ENCODE peak calls at places on chromosomes 3 and 15, in eight cellular contexts. J, D, W, M, K, X, Q and B are unnamed samples.

GRCh38 chr3:707041-707440 is 385.8 kb upstream of the CNTN6 start:
- DNase-seq in J (no peak), D (no peak), W (no peak), M (no peak), K (no peak), X (no peak), Q (no peak), B (no peak)

GRCh38 chr15:60137711-60138396 is 133.7 kb downstream of the FOXB1 start:
- DNase-seq in J (no peak), D (no peak), W (peak; percentile 31), M (no peak), K (no peak), X (no peak), Q (no peak), B (peak; percentile 75)

GRCh38 chr3:152426393-152426792 is 157.7 kb downstream of the MBNL1 start:
- DNase-seq in J (no peak), D (no peak), W (no peak), M (no peak), K (no peak), X (no peak), Q (no peak), B (no peak)

GRCh38 chr3:29279830-29280229 is 1.0 kb upstream of the RBMS3 start:
- DNase-seq in J (no peak), D (no peak), W (no peak), M (no peak), K (no peak), X (no peak), Q (no peak), B (no peak)

GRCh38 chr15:68278345-68279217 is 1.0 kb downstream of the FEM1B start:
- DNase-seq in J (no peak), D (no peak), W (peak; percentile 42), M (no peak), K (no peak), X (no peak), Q (no peak), B (peak; percentile 53)

GRCh38 chr3:14234197-14235002 is 55.8 kb downstream of the LSM3 start:
- DNase-seq in J (no peak), D (no peak), W (peak; percentile 88), M (no peak), K (no peak), X (peak; percentile 73), Q (no peak), B (no peak)

GRCh38 chr3:135329479-135329878 is 534.4 kb downstream of the EPHB1 start:
- DNase-seq in J (no peak), D (no peak), W (no peak), M (no peak), K (no peak), X (no peak), Q (no peak), B (no peak)

GRCh38 chr3:114626751-114627150 is 332.9 kb downstream of the TIGIT start:
- DNase-seq in J (no peak), D (no peak), W (no peak), M (no peak), K (no peak), X (no peak), Q (no peak), B (no peak)

GRCh38 chr15:57820119-57820518 is 113.6 kb downstream of the POLR2M start:
- DNase-seq in J (no peak), D (no peak), W (no peak), M (no peak), K (peak; percentile 42), X (no peak), Q (no peak), B (peak; percentile 75)

GRCh38 chr15:35627696-35628095 is 81.7 kb upstream of the DPH6 start:
- DNase-seq in J (no peak), D (no peak), W (no peak), M (no peak), K (no peak), X (no peak), Q (no peak), B (no peak)

GRCh38 chr3:99128740-99129505 is 227.4 kb upstream of the DCBLD2 start:
- DNase-seq in J (no peak), D (no peak), W (peak; percentile 96), M (no peak), K (peak; percentile 88), X (no peak), Q (peak; percentile 40), B (peak; percentile 98)

GRCh38 chr3:193885832-193886231 is 250.1 kb upstream of the HES1 start:
- DNase-seq in J (no peak), D (no peak), W (peak; percentile 36), M (no peak), K (no peak), X (peak; percentile 89), Q (no peak), B (no peak)

GRCh38 chr3:194296448-194296831 is 54.7 kb downstream of the CPN2 start:
- DNase-seq in J (no peak), D (no peak), W (peak; percentile 94), M (no peak), K (no peak), X (no peak), Q (peak; percentile 65), B (peak; percentile 85)

GRCh38 chr15:62050118-62050517 is 10.1 kb downstream of the VPS13C start:
- DNase-seq in J (no peak), D (no peak), W (no peak), M (no peak), K (no peak), X (no peak), Q (no peak), B (no peak)

GRCh38 chr15:70033529-70034140 is 64.1 kb downstream of the TLE3 start:
- DNase-seq in J (no peak), D (no peak), W (no peak), M (no peak), K (no peak), X (no peak), Q (no peak), B (peak; percentile 63)

GRCh38 chr15:36912311-36912712 is 188.0 kb downstream of the MEIS2 start:
- DNase-seq in J (no peak), D (no peak), W (no peak), M (no peak), K (no peak), X (no peak), Q (no peak), B (peak; percentile 13)

GRCh38 chr15:76147906-76148553 is 88.2 kb downstream of the TMEM266 start:
- DNase-seq in J (peak; percentile 82), D (peak; percentile 65), W (peak; percentile 79), M (peak; percentile 58), K (no peak), X (peak; percentile 63), Q (peak; percentile 58), B (peak; percentile 44)

GRCh38 chr3:25120666-25121065 is 307.4 kb upstream of the RARB start:
- DNase-seq in J (no peak), D (no peak), W (no peak), M (no peak), K (no peak), X (peak; percentile 69), Q (no peak), B (no peak)

GRCh38 chr3:150635526-150635925 is 32.4 kb downstream of the SELENOT start:
- DNase-seq in J (no peak), D (no peak), W (no peak), M (no peak), K (no peak), X (no peak), Q (no peak), B (no peak)

GRCh38 chr15:41043276-41043675 is 72.8 kb downstream of the INO80 start:
- DNase-seq in J (no peak), D (no peak), W (no peak), M (no peak), K (no peak), X (no peak), Q (no peak), B (peak; percentile 22)

GRCh38 chr3:182683335-182684257 is 109.7 kb upstream of the ATP11B start:
- DNase-seq in J (peak; percentile 65), D (peak; percentile 15), W (peak; percentile 93), M (peak; percentile 28), K (peak; percentile 68), X (peak; percentile 74), Q (peak; percentile 63), B (peak; percentile 69)

GRCh38 chr3:100761211-100761921 is 52.1 kb downstream of the TFG start:
- DNase-seq in J (no peak), D (no peak), W (peak; percentile 50), M (no peak), K (no peak), X (peak; percentile 17), Q (no peak), B (no peak)

GRCh38 chr15:66841953-66842681 is 140.1 kb downstream of the SMAD6 start:
- DNase-seq in J (peak; percentile 30), D (no peak), W (peak; percentile 82), M (no peak), K (no peak), X (peak; percentile 83), Q (peak; percentile 84), B (peak; percentile 95)

GRCh38 chr3:194265505-194265892 is 85.6 kb downstream of the CPN2 start:
- DNase-seq in J (no peak), D (no peak), W (peak; percentile 65), M (no peak), K (no peak), X (peak; percentile 60), Q (peak; percentile 67), B (peak; percentile 73)

GRCh38 chr3:17175187-17175839 is 290.6 kb downstream of the PLCL2 start:
- DNase-seq in J (no peak), D (no peak), W (peak; percentile 68), M (no peak), K (no peak), X (no peak), Q (no peak), B (peak; percentile 87)

GRCh38 chr3:196207833-196208607 is 3.2 kb downstream of the ZDHHC19 start:
- DNase-seq in J (peak; percentile 60), D (no peak), W (peak; percentile 39), M (peak; percentile 39), K (no peak), X (peak; percentile 69), Q (peak; percentile 79), B (no peak)

GRCh38 chr3:61829301-61830110 is 268.1 kb downstream of the PTPRG start:
- DNase-seq in J (no peak), D (no peak), W (no peak), M (no peak), K (no peak), X (no peak), Q (no peak), B (no peak)

GRCh38 chr3:125461896-125462295 is 58.1 kb downstream of the SNX4 start:
- DNase-seq in J (no peak), D (no peak), W (no peak), M (no peak), K (no peak), X (no peak), Q (no peak), B (no peak)

GRCh38 chr3:24583004-24583403 is 88.4 kb upstream of the THRB start:
- DNase-seq in J (no peak), D (no peak), W (peak; percentile 60), M (no peak), K (no peak), X (no peak), Q (no peak), B (no peak)

GRCh38 chr15:87575896-87576295 is 680.6 kb downstream of the NTRK3 start:
- DNase-seq in J (no peak), D (no peak), W (peak; percentile 78), M (no peak), K (no peak), X (no peak), Q (no peak), B (no peak)

GRCh38 chr15:32730677-32731654 is 13.2 kb downstream of the GREM1 start:
- DNase-seq in J (peak; percentile 24), D (no peak), W (peak; percentile 57), M (no peak), K (no peak), X (peak; percentile 89), Q (peak; percentile 17), B (no peak)

GRCh38 chr3:196519738-196520122 is 4.6 kb upstream of the SMCO1 start:
- DNase-seq in J (peak; percentile 55), D (no peak), W (no peak), M (no peak), K (no peak), X (no peak), Q (no peak), B (no peak)

GRCh38 chr3:12307136-12307535 is 18.3 kb downstream of the PPARG start:
- DNase-seq in J (no peak), D (no peak), W (peak; percentile 53), M (no peak), K (no peak), X (no peak), Q (no peak), B (peak; percentile 39)